ENCODE peak calls at places on chromosome 1, in four cellular contexts. I, K, P and F are unnamed samples.
A peak's percentile ranks its signal among the peaks of the same experiment; 100 is the strongest.

GRCh38 chr1:103156966-103157365 is 48.6 kb upstream of the COL11A1 start:
- DNase-seq in K (no peak), I (no peak), P (no peak), F (no peak)

GRCh38 chr1:156295391-156295947 is at the start of gene GLMP:
- DNase-seq in K (peak; percentile 71), I (peak; percentile 52), P (peak; percentile 37), F (no peak)

GRCh38 chr1:93723101-93723500 is 41.5 kb upstream of the BCAR3 start:
- DNase-seq in K (no peak), P (no peak), I (no peak), F (no peak)

GRCh38 chr1:209155556-209155955 is 428.0 kb upstream of the CAMK1G start:
- DNase-seq in P (no peak), I (no peak), K (no peak), F (no peak)

GRCh38 chr1:37410080-37410479 is 64.3 kb upstream of the ZC3H12A start:
- DNase-seq in K (peak; percentile 76), I (no peak), P (no peak), F (no peak)

GRCh38 chr1:226318471-226318870 is 9.5 kb upstream of the LIN9 start:
- DNase-seq in I (no peak), P (no peak), K (no peak), F (no peak)

GRCh38 chr1:3074800-3075199 is 5.8 kb downstream of the PRDM16 start:
- DNase-seq in K (no peak), I (no peak), P (no peak), F (no peak)

GRCh38 chr1:115815694-115816093 is 25.2 kb downstream of the NHLH2 start:
- DNase-seq in K (no peak), I (no peak), P (no peak), F (no peak)

GRCh38 chr1:87436534-87436933 is 107.9 kb downstream of the LMO4 start:
- DNase-seq in P (no peak), K (no peak), I (no peak), F (no peak)

GRCh38 chr1:216562383-216562782 is 139.1 kb upstream of the USH2A start:
- DNase-seq in P (no peak), K (no peak), I (no peak), F (no peak)

GRCh38 chr1:83961571-83962295 is 37.2 kb downstream of the TTLL7 start:
- DNase-seq in P (no peak), K (no peak), I (no peak), F (no peak)

GRCh38 chr1:155900161-155900560 is 11.0 kb downstream of the RIT1 start:
- DNase-seq in I (no peak), K (peak; percentile 61), P (no peak), F (no peak)

GRCh38 chr1:153395776-153396175 is 4.9 kb upstream of the S100A8 start:
- DNase-seq in P (no peak), K (no peak), I (no peak), F (no peak)

GRCh38 chr1:201051399-201051798 is 27.9 kb upstream of the KIF21B start:
- DNase-seq in I (no peak), K (no peak), P (no peak), F (no peak)

GRCh38 chr1:59669752-59670312 is 144.9 kb upstream of the HOOK1 start:
- DNase-seq in P (no peak), I (peak; percentile 99), K (no peak), F (no peak)

GRCh38 chr1:234581063-234581714 is 28.8 kb downstream of the IRF2BP2 start:
- DNase-seq in K (no peak), I (no peak), P (no peak), F (no peak)

GRCh38 chr1:109191377-109191776 is 22.3 kb upstream of the SARS1 start:
- DNase-seq in K (peak; percentile 86), I (no peak), P (no peak), F (no peak)

GRCh38 chr1:20194770-20195463 is 8.6 kb upstream of the PLA2G2C start:
- DNase-seq in P (peak; percentile 56), I (peak; percentile 44), K (peak; percentile 78), F (peak; percentile 35)

GRCh38 chr1:167090289-167090942 is at the start of gene GPA33:
- DNase-seq in P (no peak), K (no peak), I (no peak), F (no peak)

GRCh38 chr1:50343323-50343722 is 79.9 kb downstream of the DMRTA2 start:
- DNase-seq in K (no peak), I (no peak), P (no peak), F (no peak)

GRCh38 chr1:186648606-186649005 is 31.6 kb downstream of the PTGS2 start:
- DNase-seq in K (no peak), P (no peak), I (no peak), F (no peak)

GRCh38 chr1:101235696-101236545 is 898 bp upstream of the S1PR1 start:
- DNase-seq in P (no peak), I (no peak), K (no peak), F (no peak)

GRCh38 chr1:238681451-238681850 is 704.9 kb upstream of the CHRM3 start:
- DNase-seq in I (no peak), P (no peak), K (no peak), F (no peak)

GRCh38 chr1:15678578-15678977 is 5.5 kb upstream of the PLEKHM2 start:
- DNase-seq in P (peak; percentile 45), K (no peak), I (peak; percentile 62), F (no peak)

GRCh38 chr1:8203551-8203950 is 114.4 kb upstream of the SLC45A1 start:
- DNase-seq in I (no peak), P (no peak), K (no peak), F (no peak)

GRCh38 chr1:8317647-8318360 is at the start of gene SLC45A1:
- DNase-seq in K (peak; percentile 89), P (peak; percentile 29), I (no peak), F (no peak)

GRCh38 chr1:173507205-173507846 is 30.2 kb downstream of the PRDX6 start:
- DNase-seq in I (no peak), K (no peak), P (peak; percentile 13), F (peak; percentile 64)

GRCh38 chr1:83090195-83090594 is 908.7 kb downstream of the TTLL7 start:
- DNase-seq in K (no peak), I (no peak), P (no peak), F (no peak)

GRCh38 chr1:246281639-246282038 is 225.4 kb downstream of the SMYD3 start:
- DNase-seq in P (no peak), K (no peak), I (peak; percentile 63), F (peak; percentile 8)

GRCh38 chr1:28885472-28885877 is 28.9 kb upstream of the EPB41 start:
- DNase-seq in P (no peak), I (no peak), K (no peak), F (no peak)

GRCh38 chr1:29455781-29456180 is 219.5 kb downstream of the PTPRU start:
- DNase-seq in K (no peak), P (no peak), I (no peak), F (no peak)

GRCh38 chr1:84415386-84415785 is 17.1 kb downstream of the DNASE2B start:
- DNase-seq in I (no peak), K (no peak), P (no peak), F (no peak)

GRCh38 chr1:2148691-2149090 is 45.9 kb downstream of the FAAP20 start:
- DNase-seq in K (no peak), I (no peak), P (no peak), F (no peak)

GRCh38 chr1:198937231-198938031 is 298.6 kb downstream of the PTPRC start:
- DNase-seq in K (no peak), I (peak; percentile 70), P (peak; percentile 76), F (peak; percentile 84)

GRCh38 chr1:59477286-59477685 is 180.4 kb downstream of the FGGY start:
- DNase-seq in K (no peak), P (peak; percentile 72), I (no peak), F (no peak)

GRCh38 chr1:112544753-112545152 is 36.0 kb downstream of the WNT2B start:
- DNase-seq in K (no peak), I (peak; percentile 4), P (no peak), F (no peak)

GRCh38 chr1:35539824-35540261 is 17.4 kb downstream of the KIAA0319L start:
- DNase-seq in I (no peak), K (no peak), P (no peak), F (no peak)
- TF ChIP-seq TCF7L2 in I (no peak), K (no peak), P (no peak), F (no peak)

GRCh38 chr1:205656236-205656635 is 24.1 kb downstream of the SLC45A3 start:
- DNase-seq in I (no peak), K (no peak), P (no peak), F (no peak)
- TF ChIP-seq TCF7L2 in I (no peak), K (no peak), P (no peak), F (no peak)

DNA sequence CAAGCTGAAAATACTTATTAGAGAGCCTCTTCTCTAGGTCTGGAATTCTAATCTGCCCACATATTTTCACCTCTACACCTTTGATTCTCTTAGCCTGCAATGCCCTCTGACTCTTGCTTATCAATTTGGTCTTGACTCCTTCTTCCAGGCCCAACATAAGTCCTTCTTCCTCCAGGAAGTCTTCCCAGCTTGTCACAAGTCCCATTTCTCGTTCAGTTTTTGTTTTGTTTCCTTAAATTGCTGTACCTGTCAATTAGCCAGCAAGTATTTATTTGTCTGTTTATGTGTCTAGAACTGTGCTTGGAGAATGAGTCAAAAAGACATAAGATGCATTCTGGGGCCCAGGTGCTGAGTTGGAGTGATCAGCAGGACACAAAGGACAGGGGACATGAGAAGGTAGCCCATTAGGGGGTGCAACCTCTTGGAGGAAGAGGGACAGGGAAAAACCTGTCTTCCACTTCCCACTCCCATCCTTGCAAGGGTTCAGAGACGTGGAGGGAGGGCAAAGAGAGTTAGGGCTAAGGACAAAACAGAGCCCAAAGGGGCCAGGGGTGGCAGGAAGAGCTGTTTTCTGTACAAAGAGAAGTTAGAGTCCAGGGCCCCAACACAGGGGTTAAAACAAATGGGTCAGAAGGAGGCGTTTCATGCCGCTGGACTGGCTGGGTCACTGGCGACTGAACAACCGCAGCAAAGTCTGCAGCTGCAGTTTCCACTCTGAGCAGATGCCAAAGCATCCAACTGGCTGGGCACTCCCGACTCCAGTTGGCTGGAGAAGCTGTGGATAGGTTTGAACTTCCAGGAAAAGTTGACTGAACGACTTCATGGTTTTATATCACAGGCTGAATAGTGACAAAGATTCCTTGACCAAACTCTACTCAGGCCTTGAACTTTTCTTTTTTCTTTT is 10.7 kb upstream of the CNR2 start:
- DNase-seq in P (no peak), I (no peak), K (no peak), F (no peak)
- TF ChIP-seq TCF7L2 in P (no peak), I (no peak), K (no peak), F (no peak)

GRCh38 chr1:203556047-203556851 is 62.3 kb downstream of the OPTC start:
- DNase-seq in P (no peak), I (no peak), K (no peak), F (no peak)
- TF ChIP-seq TCF7L2 in P (no peak), I (no peak), K (no peak), F (no peak)

DNA sequence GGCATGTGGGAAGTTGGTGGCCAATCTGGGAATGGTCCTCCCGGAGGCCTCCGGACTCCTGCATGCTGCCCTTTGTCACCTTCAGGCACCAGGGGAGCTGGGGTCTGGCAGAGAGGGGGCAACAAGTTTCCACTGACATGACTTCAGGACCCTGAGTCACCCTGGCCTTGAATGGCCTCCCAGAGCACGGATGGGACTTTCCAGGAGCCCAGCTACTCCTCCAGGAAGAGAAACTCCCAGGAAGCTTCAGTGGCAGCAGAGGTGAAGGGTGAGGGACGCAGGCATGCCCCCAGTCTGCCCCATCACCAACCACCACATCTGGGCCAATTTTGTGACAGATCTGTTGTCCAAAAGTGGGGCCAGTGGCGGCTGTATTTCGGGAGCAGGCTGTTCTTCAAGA is 55.9 kb upstream of the WASF2 start:
- DNase-seq in K (no peak), P (no peak), I (no peak), F (no peak)
- TF ChIP-seq TCF7L2 in K (no peak), P (no peak), I (no peak), F (no peak)

GRCh38 chr1:227773558-227773957 is 38.3 kb downstream of the SNAP47 start:
- DNase-seq in P (no peak), K (no peak), I (no peak), F (no peak)
- TF ChIP-seq TCF7L2 in P (no peak), K (no peak), I (no peak), F (no peak)